ENCODE peak calls at places on chromosomes 12 and 14, in ten cellular contexts. Z is right lobe of liver, X is trophoblast cell, W is left ventricle myocardium inferior, V is astrocyte of the spinal cord, D is GM23248, N is H7, I is aorta, E is OCI-LY7, B is PC-3. U is an unnamed sample.

GRCh38 chr14:76772300-76773187 is 11.3 kb downstream of the VASH1 start:
- DNase-seq in Z (peak; percentile 73), X (peak; percentile 50), W (peak; percentile 60), V (peak; percentile 43), D (no peak), N (peak; percentile 60), I (peak; percentile 74), E (no peak), B (no peak), U (no peak)

GRCh38 chr12:53267309-53268008 is 640 bp upstream of the ESPL1 start:
- DNase-seq in Z (no peak), X (peak; percentile 46), W (no peak), V (no peak), D (peak; percentile 48), N (no peak), I (no peak), E (no peak), B (no peak), U (no peak)

GRCh38 chr12:119006749-119007148 is 25.4 kb downstream of the SRRM4 start:
- DNase-seq in Z (no peak), X (no peak), W (no peak), V (no peak), D (no peak), N (peak; percentile 70), I (no peak), E (no peak), B (no peak), U (no peak)

GRCh38 chr14:22002860-22003284 is 329.3 kb upstream of the OR4E1 start:
- DNase-seq in Z (no peak), X (no peak), W (no peak), V (no peak), D (peak; percentile 4), N (peak; percentile 46), I (no peak), E (peak; percentile 31), B (peak; percentile 29), U (peak; percentile 66)

GRCh38 chr14:64704743-64705405 is 650 bp downstream of the PLEKHG3 start:
- DNase-seq in Z (peak; percentile 75), X (peak; percentile 50), W (no peak), V (no peak), D (peak; percentile 55), N (peak; percentile 69), I (peak; percentile 87), E (no peak), B (no peak), U (peak; percentile 42)

GRCh38 chr14:89304972-89305703 is 111.9 kb downstream of the FOXN3 start:
- DNase-seq in Z (no peak), X (peak; percentile 28), W (no peak), V (peak; percentile 71), D (peak; percentile 82), N (no peak), I (no peak), E (peak; percentile 58), B (peak; percentile 77), U (no peak)

GRCh38 chr14:92880851-92881250 is 42.1 kb upstream of the CHGA start:
- DNase-seq in Z (peak; percentile 73), X (peak; percentile 2), W (no peak), V (peak; percentile 3), D (peak; percentile 52), N (peak; percentile 80), I (no peak), E (no peak), B (peak; percentile 66), U (no peak)

GRCh38 chr14:92753250-92753649 is 4.8 kb upstream of the LGMN start:
- DNase-seq in Z (no peak), X (no peak), W (no peak), V (no peak), D (no peak), N (no peak), I (no peak), E (no peak), B (no peak), U (no peak)

GRCh38 chr14:50531595-50532501 is 521 bp downstream of the MAP4K5 start:
- DNase-seq in Z (peak; percentile 64), X (peak; percentile 58), W (peak; percentile 42), V (peak; percentile 52), D (peak; percentile 79), N (no peak), I (peak; percentile 89), E (peak; percentile 68), B (peak; percentile 34), U (no peak)

GRCh38 chr12:95723693-95724384 is 66.7 kb downstream of the NTN4 start:
- DNase-seq in Z (no peak), X (no peak), W (no peak), V (no peak), D (no peak), N (no peak), I (no peak), E (no peak), B (no peak), U (no peak)

GRCh38 chr12:1697253-1697652 is 6.4 kb downstream of the ADIPOR2 start:
- DNase-seq in Z (no peak), X (no peak), W (no peak), V (no peak), D (peak; percentile 10), N (no peak), I (no peak), E (no peak), B (no peak), U (no peak)

GRCh38 chr12:57736743-57737466 is 1.6 kb downstream of the AGAP2 start:
- DNase-seq in Z (peak; percentile 52), X (no peak), W (no peak), V (no peak), D (peak; percentile 30), N (peak; percentile 81), I (no peak), E (no peak), B (no peak), U (no peak)

GRCh38 chr12:57735198-57735855 is 3.2 kb downstream of the AGAP2 start:
- DNase-seq in Z (no peak), X (no peak), W (no peak), V (no peak), D (peak; percentile 44), N (peak; percentile 69), I (no peak), E (no peak), B (no peak), U (no peak)

GRCh38 chr12:57734586-57734985 is 4.0 kb downstream of the AGAP2 start:
- DNase-seq in Z (no peak), X (peak; percentile 24), W (no peak), V (no peak), D (no peak), N (no peak), I (no peak), E (no peak), B (no peak), U (no peak)

GRCh38 chr12:57737467-57738141 is 938 bp downstream of the AGAP2 start:
- DNase-seq in Z (peak; percentile 57), X (no peak), W (no peak), V (no peak), D (peak; percentile 67), N (peak; percentile 88), I (no peak), E (no peak), B (no peak), U (no peak)

GRCh38 chr12:57735952-57736742 is 2.4 kb downstream of the AGAP2 start:
- DNase-seq in Z (peak; percentile 53), X (peak; percentile 31), W (peak; percentile 58), V (no peak), D (peak; percentile 57), N (peak; percentile 93), I (no peak), E (no peak), B (peak; percentile 45), U (no peak)
- H3K4me3 ChIP-seq in Z (no peak overlapping the region), X (no peak overlapping the region), W (peak overlapping the region; percentile 68), V (peak overlapping the region; percentile 12), D (peak overlapping the region; percentile 55), N (peak overlapping the region; percentile 33), I (no peak overlapping the region), E (no peak overlapping the region), B (peak overlapping the region; percentile 64), U (no peak overlapping the region)

DNA sequence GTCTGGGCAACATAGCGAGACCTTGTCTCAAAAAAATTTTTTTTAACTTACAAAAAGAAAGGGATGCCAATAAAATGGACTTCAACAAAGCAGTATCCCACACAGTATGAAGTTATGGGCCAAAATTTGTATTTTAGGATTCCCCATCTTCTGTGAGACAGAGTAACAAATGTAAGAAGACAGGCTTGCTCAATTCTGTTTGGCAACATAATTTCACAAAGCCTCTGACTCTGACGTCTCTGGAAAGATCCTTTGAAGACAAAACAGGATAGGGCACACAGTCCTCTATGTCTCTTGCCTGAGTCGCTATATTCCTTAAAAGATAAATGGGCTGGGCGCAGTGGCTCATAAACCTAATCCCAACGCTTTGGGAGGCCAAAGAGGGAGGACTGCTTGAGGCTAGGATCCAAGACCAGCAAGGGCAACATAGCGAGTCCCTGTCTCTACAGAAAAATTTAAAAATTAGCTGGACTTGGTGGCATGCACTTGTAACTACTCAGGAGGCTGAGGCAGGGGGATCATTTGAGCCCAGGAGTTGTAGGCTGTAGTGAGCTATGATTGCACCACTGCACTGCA is 1.1 kb upstream of the HOMEZ start:
- DNase-seq in Z (no peak), X (peak; percentile 47), W (no peak), V (no peak), D (peak; percentile 41), N (no peak), I (no peak), E (no peak), B (no peak), U (no peak)
- H3K4me3 ChIP-seq in Z (peak overlapping the region; percentile 89), X (no peak overlapping the region), W (peak overlapping the region; percentile 86), V (peak overlapping the region; percentile 95), D (peak overlapping the region; percentile 88), N (peak overlapping the region; percentile 71), I (peak overlapping the region; percentile 70), E (peak overlapping the region; percentile 91), B (peak overlapping the region; percentile 100), U (peak overlapping the region; percentile 84)

DNA sequence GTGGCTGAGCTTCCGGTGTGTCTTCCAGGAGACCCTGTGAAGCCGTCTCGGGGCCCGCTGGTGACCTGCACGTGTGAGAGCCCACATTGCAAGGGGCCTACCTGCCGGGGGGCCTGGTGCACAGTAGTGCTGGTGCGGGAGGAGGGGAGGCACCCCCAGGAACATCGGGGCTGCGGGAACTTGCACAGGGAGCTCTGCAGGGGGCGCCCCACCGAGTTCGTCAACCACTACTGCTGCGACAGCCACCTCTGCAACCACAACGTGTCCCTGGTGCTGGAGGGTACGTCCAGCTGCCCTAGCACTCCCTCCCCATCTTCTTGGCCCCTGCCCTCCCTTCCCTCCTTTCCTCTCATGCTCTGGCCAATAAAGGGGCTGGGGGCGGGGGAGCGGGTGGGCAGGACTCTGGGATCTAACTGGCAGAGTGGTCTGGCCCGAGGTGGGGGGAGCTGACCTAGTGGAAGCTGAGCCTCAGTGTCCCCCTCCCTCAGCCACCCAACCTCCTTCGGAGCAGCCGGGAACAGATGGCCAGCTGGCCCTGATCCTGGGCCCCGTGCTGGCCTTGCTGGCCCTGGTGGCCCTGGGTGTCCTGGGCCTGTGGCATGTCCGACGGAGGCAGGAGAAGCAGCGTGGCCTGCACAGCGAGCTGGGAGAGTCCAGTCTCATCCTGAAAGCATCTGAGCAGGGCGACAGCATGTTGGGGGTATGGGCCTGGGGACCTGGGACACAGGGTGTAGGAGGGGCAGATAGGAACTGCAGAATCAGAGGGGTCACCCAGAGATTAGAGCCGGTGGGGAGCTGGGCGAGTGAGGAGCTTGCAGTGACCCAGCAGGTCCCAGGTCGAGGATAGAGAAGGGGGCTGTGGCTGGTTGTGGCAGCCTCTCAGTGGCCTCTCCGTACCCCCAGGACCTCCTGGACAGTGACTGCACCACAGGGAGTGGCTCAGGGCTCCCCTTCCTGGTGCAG is 6.0 kb downstream of the ACVRL1 start:
- DNase-seq in Z (peak; percentile 54), X (no peak), W (no peak), V (no peak), D (no peak), N (peak; percentile 87), I (peak; percentile 78), E (no peak), B (no peak), U (no peak)
- H3K4me3 ChIP-seq in Z (no peak overlapping the region), X (no peak overlapping the region), W (peak overlapping the region; percentile 74), V (no peak overlapping the region), D (no peak overlapping the region), N (no peak overlapping the region), I (no peak overlapping the region), E (no peak overlapping the region), B (no peak overlapping the region), U (no peak overlapping the region)

GRCh38 chr12:14065094-14065493 is 83.7 kb upstream of the GRIN2B start:
- DNase-seq in Z (no peak), X (no peak), W (no peak), V (no peak), D (no peak), N (no peak), I (no peak), E (peak; percentile 65), B (no peak), U (no peak)
- H3K4me3 ChIP-seq in Z (no peak overlapping the region), X (no peak overlapping the region), W (no peak overlapping the region), V (no peak overlapping the region), D (no peak overlapping the region), N (no peak overlapping the region), I (no peak overlapping the region), E (peak overlapping the region; percentile 15), B (no peak overlapping the region), U (no peak overlapping the region)